ENCODE peak calls at places on chromosome 14, in nine cellular contexts. D is transverse colon, A is A549, U is ovary, N is tibial nerve, B is GM12878, R is stomach, M is K562, I is SK-N-SH. W is an unnamed sample.

GRCh38 chr14:68789798-68790655 is 2.8 kb downstream of the ZFP36L1 start:
- DNase-seq in R (peak), M (no peak), B (no peak), A (no peak), N (no peak), U (peak), D (peak), I (no peak), W (peak)

GRCh38 chr14:90893028-90893427 is 76.8 kb upstream of the TTC7B start:
- DNase-seq in I (no peak), U (no peak), A (no peak), D (no peak), B (no peak), M (no peak), N (no peak), R (no peak), W (no peak)

GRCh38 chr14:63542231-63542999 is 762 bp downstream of the PPP2R5E start:
- DNase-seq in I (peak), D (peak), N (no peak), A (no peak), U (no peak), M (peak), B (no peak), R (no peak), W (no peak)

GRCh38 chr14:71942904-71943694 is 10.9 kb downstream of the RGS6 start:
- DNase-seq in N (no peak), R (no peak), B (peak), M (no peak), I (no peak), A (no peak), U (no peak), D (no peak), W (no peak)

GRCh38 chr14:97264516-97265230 is 467.5 kb downstream of the VRK1 start:
- DNase-seq in I (no peak), B (no peak), R (no peak), U (no peak), D (no peak), N (no peak), M (no peak), A (no peak), W (no peak)

GRCh38 chr14:74207943-74208342 is 31.3 kb upstream of the VSX2 start:
- DNase-seq in M (no peak), N (no peak), U (no peak), I (no peak), B (no peak), A (no peak), D (no peak), R (no peak), W (no peak)

GRCh38 chr14:61203059-61203753 is 77.9 kb downstream of the TMEM30B start:
- DNase-seq in A (no peak), M (no peak), N (no peak), D (no peak), I (no peak), U (no peak), B (no peak), R (no peak), W (no peak)

GRCh38 chr14:94994245-94994644 is 163.1 kb downstream of the DICER1 start:
- DNase-seq in I (no peak), R (no peak), D (no peak), B (no peak), M (no peak), U (no peak), A (no peak), N (no peak), W (no peak)

GRCh38 chr14:78933948-78934524 is 763.9 kb downstream of the NRXN3 start:
- DNase-seq in N (no peak), U (no peak), R (no peak), A (peak), I (peak), M (peak), B (no peak), D (no peak), W (no peak)

GRCh38 chr14:73260574-73260973 is 23.3 kb downstream of the PAPLN start:
- DNase-seq in A (no peak), M (no peak), R (no peak), I (peak), D (no peak), U (no peak), B (no peak), N (no peak), W (no peak)

GRCh38 chr14:90552465-90553297 is 155.9 kb downstream of the CALM1 start:
- DNase-seq in D (no peak), N (no peak), U (no peak), A (no peak), M (no peak), R (no peak), B (no peak), I (no peak), W (no peak)

GRCh38 chr14:69318901-69319475 is 59.0 kb downstream of the GALNT16 start:
- DNase-seq in A (no peak), D (no peak), M (no peak), R (no peak), I (no peak), N (no peak), B (no peak), U (no peak), W (no peak)

GRCh38 chr14:95156153-95156764 is 1.1 kb downstream of the DICER1 start:
- DNase-seq in I (no peak), A (no peak), M (peak), U (no peak), D (no peak), R (no peak), B (no peak), N (no peak), W (no peak)

DNA sequence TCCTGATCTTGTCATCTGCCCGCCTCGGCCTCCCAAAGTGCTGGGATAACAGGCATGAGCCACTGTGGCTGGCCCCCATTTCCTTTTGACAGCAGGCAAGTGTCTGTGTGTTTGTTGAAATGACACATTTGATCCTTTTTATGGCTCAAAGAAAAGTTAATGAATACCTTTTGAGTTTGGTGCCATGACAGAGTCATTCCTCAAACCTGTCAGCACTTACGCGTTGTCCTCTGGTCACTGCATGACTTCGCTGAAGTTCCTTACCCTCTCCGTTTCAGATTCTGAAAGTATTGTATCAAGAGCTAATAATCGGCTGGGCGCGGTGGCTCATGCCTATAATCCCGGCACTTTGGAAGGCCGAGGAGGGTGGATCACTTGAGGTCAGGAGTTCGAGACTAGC is 32.4 kb downstream of the NEMF start:
- DNase-seq in B (no peak), R (no peak), U (no peak), N (no peak), A (no peak), M (no peak), D (no peak), I (no peak), W (no peak)
- TF ChIP-seq EP300 in B (no peak), R (no peak), U (no peak), N (no peak), A (no peak), M (no peak), D (no peak), I (no peak), W (no peak)

DNA sequence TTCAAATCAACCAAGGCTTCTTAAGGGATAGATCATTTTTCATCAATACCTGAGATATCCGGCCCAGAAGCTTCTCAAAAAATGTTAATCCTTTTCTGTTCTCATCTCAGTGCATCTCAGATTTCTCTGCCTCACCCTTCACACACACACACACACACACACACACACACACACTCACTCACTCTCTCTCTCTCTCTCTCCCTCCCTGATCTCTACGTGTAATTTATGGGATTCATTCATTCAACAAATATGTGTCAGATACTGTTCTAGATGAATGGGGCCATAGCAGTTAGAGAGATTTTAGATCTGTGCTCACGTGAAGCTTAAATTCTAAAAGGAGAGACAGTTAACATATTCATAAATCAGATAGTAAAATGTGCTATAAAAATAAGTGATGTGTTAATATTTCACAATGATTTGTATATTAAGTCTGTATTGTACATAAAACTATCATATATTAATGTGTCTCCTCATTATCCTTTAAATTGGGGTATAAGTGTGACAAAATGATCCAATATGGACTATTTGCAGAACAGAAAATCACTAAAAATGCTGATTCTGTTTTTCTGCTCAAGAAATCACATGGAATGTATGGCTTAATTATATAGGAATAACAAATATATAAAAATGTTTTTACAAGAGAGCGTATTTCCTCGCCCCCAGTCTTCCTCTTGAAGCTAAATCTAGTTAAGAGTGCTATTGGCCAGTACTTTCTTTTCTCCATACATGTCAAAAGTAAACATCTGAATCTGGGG is 7.3 kb upstream of the FRMD6 start:
- DNase-seq in N (no peak), D (no peak), A (no peak), R (no peak), B (no peak), M (no peak), U (no peak), I (no peak), W (no peak)
- TF ChIP-seq EP300 in N (no peak), D (no peak), A (no peak), R (no peak), B (no peak), M (no peak), U (no peak), I (no peak), W (no peak)

GRCh38 chr14:101132051-101132541 is 228.6 kb upstream of the RTL1 start:
- DNase-seq in A (no peak), D (no peak), I (peak), M (no peak), N (peak), U (peak), B (no peak), R (peak), W (no peak)
- TF ChIP-seq EP300 in A (no peak), D (no peak), I (no peak), M (no peak), N (no peak), U (no peak), B (no peak), R (no peak), W (no peak)

DNA sequence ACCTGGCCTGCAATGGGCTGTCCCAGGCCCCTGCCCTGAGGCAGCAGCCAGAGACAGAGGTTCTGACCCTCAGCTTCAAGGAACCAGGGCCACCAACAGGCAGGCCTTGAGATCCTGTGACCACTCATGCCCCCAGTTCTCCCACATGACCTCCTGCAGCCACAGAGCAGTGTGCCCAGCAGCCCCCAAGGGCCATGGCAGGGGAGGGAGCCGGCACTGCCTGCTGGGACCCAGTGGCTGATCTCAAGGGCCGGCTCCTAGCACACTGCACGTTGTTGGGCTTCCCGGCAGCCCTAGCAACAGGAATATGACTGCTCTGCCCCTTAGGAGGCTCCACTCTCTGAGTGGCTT is 14.8 kb downstream of the DEGS2 start:
- DNase-seq in I (no peak), B (no peak), N (no peak), R (no peak), A (no peak), M (no peak), D (no peak), U (no peak), W (no peak)
- TF ChIP-seq EP300 in I (no peak), B (no peak), N (no peak), R (no peak), A (no peak), M (no peak), D (no peak), U (no peak), W (no peak)

GRCh38 chr14:49303952-49304516 is 282.1 kb downstream of the RPS29 start:
- DNase-seq in B (no peak), I (no peak), M (no peak), A (no peak), R (no peak), D (no peak), N (peak), U (peak), W (no peak)
- TF ChIP-seq EP300 in B (no peak), I (no peak), M (no peak), A (no peak), R (no peak), D (no peak), N (no peak), U (no peak), W (no peak)

GRCh38 chr14:41558527-41558926 is 48.1 kb upstream of the LRFN5 start:
- DNase-seq in D (no peak), I (no peak), N (no peak), A (no peak), R (no peak), M (no peak), U (no peak), B (no peak), W (no peak)
- TF ChIP-seq EP300 in D (no peak), I (no peak), N (no peak), A (no peak), R (no peak), M (no peak), U (no peak), B (no peak), W (no peak)